ENCODE peak calls at places on chromosome 15, in eight cellular contexts. One of them, this sample, is unnamed.

GRCh38 chr15:73987646-73988045 is 4.4 kb downstream of the STOML1 start:
- DNase-seq in fibroblast of lung: no peak
- DNase-seq in astrocyte: no peak
- DNase-seq in SK-N-SH: no peak
- DNase-seq in PC-9: no peak
- DNase-seq in H9: no peak
- DNase-seq in HCT116: no peak
- DNase-seq in hepatocyte: no peak
- DNase-seq in this sample: no peak

GRCh38 chr15:92049290-92050008 is 195.9 kb downstream of the SLCO3A1 start:
- DNase-seq in fibroblast of lung: no peak
- DNase-seq in astrocyte: no peak
- DNase-seq in SK-N-SH: no peak
- DNase-seq in PC-9: no peak
- DNase-seq in H9: no peak
- DNase-seq in HCT116: no peak
- DNase-seq in hepatocyte: no peak
- DNase-seq in this sample: no peak

GRCh38 chr15:38005949-38006800 is 71.7 kb downstream of the TMCO5A start:
- DNase-seq in fibroblast of lung: no peak
- DNase-seq in astrocyte: no peak
- DNase-seq in SK-N-SH: no peak
- DNase-seq in PC-9: no peak
- DNase-seq in H9: no peak
- DNase-seq in HCT116: no peak
- DNase-seq in hepatocyte: no peak
- DNase-seq in this sample: no peak

GRCh38 chr15:50256188-50257041 is 9.1 kb downstream of the HDC start:
- DNase-seq in fibroblast of lung: peak
- DNase-seq in astrocyte: peak
- DNase-seq in SK-N-SH: no peak
- DNase-seq in PC-9: peak
- DNase-seq in H9: no peak
- DNase-seq in HCT116: peak
- DNase-seq in hepatocyte: no peak
- DNase-seq in this sample: peak

GRCh38 chr15:80152896-80153876 is at the start of gene FAH:
- DNase-seq in fibroblast of lung: peak
- DNase-seq in astrocyte: peak
- DNase-seq in SK-N-SH: peak
- DNase-seq in PC-9: peak
- DNase-seq in H9: peak
- DNase-seq in HCT116: no peak
- DNase-seq in hepatocyte: no peak
- DNase-seq in this sample: peak

GRCh38 chr15:96243701-96244100 is 86.8 kb upstream of the NR2F2 start:
- DNase-seq in fibroblast of lung: peak
- DNase-seq in astrocyte: no peak
- DNase-seq in SK-N-SH: no peak
- DNase-seq in PC-9: no peak
- DNase-seq in H9: no peak
- DNase-seq in HCT116: no peak
- DNase-seq in hepatocyte: no peak
- DNase-seq in this sample: no peak

GRCh38 chr15:77384086-77384485 is 35.8 kb downstream of the PEAK1 start:
- DNase-seq in fibroblast of lung: no peak
- DNase-seq in astrocyte: no peak
- DNase-seq in SK-N-SH: no peak
- DNase-seq in PC-9: no peak
- DNase-seq in H9: no peak
- DNase-seq in HCT116: no peak
- DNase-seq in hepatocyte: no peak
- DNase-seq in this sample: no peak

GRCh38 chr15:80159811-80160569 is 7.2 kb downstream of the FAH start:
- DNase-seq in fibroblast of lung: peak
- DNase-seq in astrocyte: peak
- DNase-seq in SK-N-SH: no peak
- DNase-seq in PC-9: no peak
- DNase-seq in H9: no peak
- DNase-seq in HCT116: no peak
- DNase-seq in hepatocyte: no peak
- DNase-seq in this sample: no peak

GRCh38 chr15:39591896-39592315 is 11.0 kb downstream of the THBS1 start:
- DNase-seq in fibroblast of lung: no peak
- DNase-seq in astrocyte: no peak
- DNase-seq in SK-N-SH: no peak
- DNase-seq in PC-9: no peak
- DNase-seq in H9: no peak
- DNase-seq in HCT116: no peak
- DNase-seq in hepatocyte: no peak
- DNase-seq in this sample: no peak

GRCh38 chr15:26179906-26180305 is 316.8 kb upstream of the ATP10A start:
- DNase-seq in fibroblast of lung: no peak
- DNase-seq in astrocyte: no peak
- DNase-seq in SK-N-SH: peak
- DNase-seq in PC-9: no peak
- DNase-seq in H9: peak
- DNase-seq in HCT116: no peak
- DNase-seq in hepatocyte: peak
- DNase-seq in this sample: peak

GRCh38 chr15:60788514-60789091 is 309.7 kb upstream of the ICE2 start:
- DNase-seq in fibroblast of lung: no peak
- DNase-seq in astrocyte: no peak
- DNase-seq in SK-N-SH: no peak
- DNase-seq in PC-9: no peak
- DNase-seq in H9: no peak
- DNase-seq in HCT116: no peak
- DNase-seq in hepatocyte: no peak
- DNase-seq in this sample: no peak

GRCh38 chr15:73914145-73914544 is 12.1 kb upstream of the LOXL1 start:
- DNase-seq in fibroblast of lung: no peak
- DNase-seq in astrocyte: no peak
- DNase-seq in SK-N-SH: no peak
- DNase-seq in PC-9: no peak
- DNase-seq in H9: no peak
- DNase-seq in HCT116: no peak
- DNase-seq in hepatocyte: no peak
- DNase-seq in this sample: no peak

GRCh38 chr15:29539736-29540135 is 270.1 kb upstream of the NSMCE3 start:
- DNase-seq in fibroblast of lung: no peak
- DNase-seq in astrocyte: no peak
- DNase-seq in SK-N-SH: no peak
- DNase-seq in PC-9: no peak
- DNase-seq in H9: no peak
- DNase-seq in HCT116: no peak
- DNase-seq in hepatocyte: no peak
- DNase-seq in this sample: no peak

GRCh38 chr15:97683816-97684215 is 276.7 kb upstream of the ARRDC4 start:
- DNase-seq in fibroblast of lung: no peak
- DNase-seq in astrocyte: no peak
- DNase-seq in SK-N-SH: no peak
- DNase-seq in PC-9: no peak
- DNase-seq in H9: no peak
- DNase-seq in HCT116: no peak
- DNase-seq in hepatocyte: no peak
- DNase-seq in this sample: no peak

GRCh38 chr15:70266412-70267089 is 168.8 kb upstream of the TLE3 start:
- DNase-seq in fibroblast of lung: peak
- DNase-seq in astrocyte: peak
- DNase-seq in SK-N-SH: no peak
- DNase-seq in PC-9: peak
- DNase-seq in H9: no peak
- DNase-seq in HCT116: no peak
- DNase-seq in hepatocyte: no peak
- DNase-seq in this sample: no peak

GRCh38 chr15:65303687-65304392 is 637 bp upstream of the RNU5B-1 start:
- DNase-seq in fibroblast of lung: peak
- DNase-seq in astrocyte: peak
- DNase-seq in SK-N-SH: peak
- DNase-seq in PC-9: peak
- DNase-seq in H9: peak
- DNase-seq in HCT116: peak
- DNase-seq in hepatocyte: peak
- DNase-seq in this sample: peak
- TF ChIP-seq CTCF in fibroblast of lung: no peak
- TF ChIP-seq CTCF in astrocyte: no peak
- TF ChIP-seq CTCF in SK-N-SH: no peak
- TF ChIP-seq CTCF in PC-9: peak
- TF ChIP-seq CTCF in H9: no peak
- TF ChIP-seq CTCF in HCT116: no peak
- TF ChIP-seq CTCF in hepatocyte: no peak
- TF ChIP-seq CTCF in this sample: peak

DNA sequence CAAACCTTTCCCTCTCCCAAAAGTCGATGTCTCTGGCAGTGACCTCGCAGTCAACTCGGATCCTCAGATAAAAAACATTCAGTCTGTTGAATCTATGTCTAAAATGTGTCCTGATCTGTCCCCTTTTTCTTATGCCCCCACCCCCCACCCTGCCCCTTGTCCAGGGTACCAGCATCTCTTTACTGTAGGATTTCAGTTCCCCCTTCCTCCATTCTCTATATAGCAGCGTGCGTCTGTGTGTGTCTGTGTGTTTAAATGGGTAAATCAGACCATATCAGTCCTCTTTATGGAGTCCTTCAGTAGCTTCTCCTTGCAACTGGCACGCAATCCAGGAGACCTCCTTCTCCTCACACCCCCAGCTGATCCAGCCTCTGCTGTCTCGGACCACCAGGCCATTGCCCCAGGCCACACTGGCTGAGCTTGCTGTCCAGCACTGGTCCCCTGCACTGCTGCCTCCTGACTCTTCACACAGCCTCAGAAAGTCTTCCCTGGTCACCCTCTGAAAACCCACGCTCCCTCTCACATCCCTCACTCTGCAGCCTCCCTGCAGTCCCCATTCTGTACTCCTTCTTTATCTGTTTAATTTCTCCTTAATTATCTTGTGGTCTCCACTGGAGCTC is 1.5 kb downstream of the LRRK1 start:
- DNase-seq in fibroblast of lung: no peak
- DNase-seq in astrocyte: no peak
- DNase-seq in SK-N-SH: no peak
- DNase-seq in PC-9: no peak
- DNase-seq in H9: no peak
- DNase-seq in HCT116: no peak
- DNase-seq in hepatocyte: no peak
- DNase-seq in this sample: no peak
- H2AFZ ChIP-seq in fibroblast of lung: no peak
- H2AFZ ChIP-seq in astrocyte: no peak
- H2AFZ ChIP-seq in SK-N-SH: no peak
- H2AFZ ChIP-seq in PC-9: no peak
- H2AFZ ChIP-seq in H9: no peak
- H2AFZ ChIP-seq in HCT116: no peak
- H2AFZ ChIP-seq in hepatocyte: no peak
- H2AFZ ChIP-seq in this sample: no peak

GRCh38 chr15:48638966-48639365 is 6.5 kb downstream of the FBN1 start:
- DNase-seq in fibroblast of lung: peak
- DNase-seq in astrocyte: no peak
- DNase-seq in SK-N-SH: no peak
- DNase-seq in PC-9: no peak
- DNase-seq in H9: no peak
- DNase-seq in HCT116: no peak
- DNase-seq in hepatocyte: no peak
- DNase-seq in this sample: no peak
- TF ChIP-seq CTCF in fibroblast of lung: no peak
- TF ChIP-seq CTCF in astrocyte: no peak
- TF ChIP-seq CTCF in SK-N-SH: no peak
- TF ChIP-seq CTCF in PC-9: no peak
- TF ChIP-seq CTCF in H9: no peak
- TF ChIP-seq CTCF in HCT116: no peak
- TF ChIP-seq CTCF in hepatocyte: no peak
- TF ChIP-seq CTCF in this sample: no peak

GRCh38 chr15:68277131-68277604 is 377 bp upstream of the FEM1B start:
- DNase-seq in fibroblast of lung: peak
- DNase-seq in astrocyte: peak
- DNase-seq in SK-N-SH: peak
- DNase-seq in PC-9: no peak
- DNase-seq in H9: no peak
- DNase-seq in HCT116: no peak
- DNase-seq in hepatocyte: peak
- DNase-seq in this sample: no peak
- H2AFZ ChIP-seq in fibroblast of lung: peak
- H2AFZ ChIP-seq in astrocyte: peak
- H2AFZ ChIP-seq in SK-N-SH: peak
- H2AFZ ChIP-seq in PC-9: peak
- H2AFZ ChIP-seq in H9: peak
- H2AFZ ChIP-seq in HCT116: peak
- H2AFZ ChIP-seq in hepatocyte: peak
- H2AFZ ChIP-seq in this sample: peak

GRCh38 chr15:67181221-67181639 is 73.2 kb downstream of the AAGAB start:
- DNase-seq in fibroblast of lung: no peak
- DNase-seq in astrocyte: no peak
- DNase-seq in SK-N-SH: no peak
- DNase-seq in PC-9: no peak
- DNase-seq in H9: peak
- DNase-seq in HCT116: no peak
- DNase-seq in hepatocyte: no peak
- DNase-seq in this sample: no peak
- TF ChIP-seq CTCF in fibroblast of lung: no peak
- TF ChIP-seq CTCF in astrocyte: no peak
- TF ChIP-seq CTCF in SK-N-SH: no peak
- TF ChIP-seq CTCF in PC-9: no peak
- TF ChIP-seq CTCF in H9: peak
- TF ChIP-seq CTCF in HCT116: no peak
- TF ChIP-seq CTCF in hepatocyte: peak
- TF ChIP-seq CTCF in this sample: no peak